ENCODE peak calls at places on chromosomes 12 and 14, in five cellular contexts. J is NCI-H1092 treated with DMSO at 0.1 percent for 48 hours, F is ovary, Y is sciatic nerve, N is MV-4-11. A is an unnamed sample.

GRCh38 chr12:104630230-104630670 is 173.5 kb downstream of the CHST11 start:
- DNase-seq in N (peak), Y (no peak), F (no peak), J (peak), A (peak)

GRCh38 chr12:57461326-57461903 is 1.8 kb downstream of the GLI1 start:
- DNase-seq in N (no peak), J (no peak), Y (peak), F (peak), A (peak)

GRCh38 chr12:51218607-51219161 is 822 bp upstream of the POU6F1 start:
- DNase-seq in J (no peak), N (no peak), Y (no peak), F (peak), A (peak)

GRCh38 chr14:23577710-23578392 is 739 bp downstream of the JPH4 start:
- DNase-seq in F (no peak), Y (no peak), N (no peak), J (no peak), A (peak)

GRCh38 chr12:129903956-129904769 is at the start of gene TMEM132D:
- DNase-seq in F (no peak), J (peak), Y (no peak), N (no peak), A (peak)

GRCh38 chr12:45730842-45731336 is 1.4 kb downstream of the ARID2 start:
- DNase-seq in Y (no peak), J (peak), N (peak), F (peak), A (no peak)

GRCh38 chr14:98323850-98324249 is 948.1 kb downstream of the BCL11B start:
- DNase-seq in J (no peak), Y (no peak), N (no peak), F (no peak), A (no peak)

GRCh38 chr12:128609861-128610260 is 213.9 kb downstream of the SLC15A4 start:
- DNase-seq in N (no peak), J (no peak), Y (no peak), F (no peak), A (no peak)

GRCh38 chr12:87687362-87687761 is 341.8 kb downstream of the C12orf50 start:
- DNase-seq in F (peak), Y (no peak), N (no peak), J (no peak), A (peak)

GRCh38 chr12:130468700-130469245 is 131.1 kb downstream of the PIWIL1 start:
- DNase-seq in J (no peak), N (no peak), F (no peak), Y (no peak), A (no peak)

GRCh38 chr14:39847852-39848251 is 415.6 kb upstream of the FBXO33 start:
- DNase-seq in F (no peak), Y (no peak), N (no peak), J (no peak), A (no peak)